ENCODE peak calls at places on chromosomes 6 and 20, in seven cellular contexts. O, G, N, Z, M, W and I are unnamed samples.

GRCh38 chr20:3661060-3661820 is 2.0 kb downstream of the GFRA4 start:
- DNase-seq in Z (no peak), G (no peak), N (no peak), W (no peak), M (no peak), O (no peak), I (peak; percentile 39)

GRCh38 chr20:31806564-31807355 is 12.4 kb upstream of the MYLK2 start:
- DNase-seq in N (no peak), W (no peak), O (no peak), G (no peak), M (no peak), Z (no peak), I (no peak)

GRCh38 chr20:43567477-43567876 is 8.7 kb downstream of the SGK2 start:
- DNase-seq in M (no peak), Z (no peak), O (no peak), N (no peak), W (no peak), G (no peak), I (no peak)

GRCh38 chr6:14877758-14878157 is 368.1 kb upstream of the JARID2 start:
- DNase-seq in G (no peak), O (no peak), W (no peak), N (no peak), M (no peak), Z (no peak), I (no peak)

GRCh38 chr6:11609324-11610071 is 71.9 kb downstream of the TMEM170B start:
- DNase-seq in Z (no peak), M (no peak), G (peak; percentile 6), N (no peak), W (no peak), O (no peak), I (peak; percentile 44)

GRCh38 chr20:23152308-23152892 is 66.3 kb upstream of the CD93 start:
- DNase-seq in W (no peak), G (no peak), N (no peak), M (no peak), Z (no peak), O (no peak), I (no peak)

GRCh38 chr20:37350655-37351574 is 5.0 kb downstream of the SRC start:
- DNase-seq in N (no peak), O (no peak), Z (no peak), M (no peak), W (no peak), G (no peak), I (no peak)

GRCh38 chr6:155530219-155530834 is 74.7 kb upstream of the NOX3 start:
- DNase-seq in Z (no peak), O (no peak), W (no peak), G (no peak), M (peak; percentile 7), N (no peak), I (no peak)

GRCh38 chr6:135832186-135832585 is 19.3 kb upstream of the PDE7B start:
- DNase-seq in M (no peak), Z (no peak), W (no peak), G (no peak), N (no peak), O (no peak), I (no peak)